ENCODE peak calls at places on chromosomes 13 and 19, in five cellular contexts. One of them, this sample, is unnamed.

GRCh38 chr19:1780272-1780957 is 27.1 kb downstream of the ONECUT3 start:
- DNase-seq in hepatocyte: no peak
- DNase-seq in bronchial epithelial cell: no peak
- DNase-seq in NB4: peak; percentile 29
- DNase-seq in kidney epithelial cell: no peak
- DNase-seq in this sample: no peak

GRCh38 chr13:70391678-70392077 is 283.4 kb upstream of the KLHL1 start:
- DNase-seq in NB4: no peak
- DNase-seq in bronchial epithelial cell: peak; percentile 8
- DNase-seq in hepatocyte: peak; percentile 51
- DNase-seq in kidney epithelial cell: no peak
- DNase-seq in this sample: no peak

GRCh38 chr19:48656840-48657474 is 11.0 kb upstream of the CA11 start:
- DNase-seq in kidney epithelial cell: peak; percentile 89
- DNase-seq in hepatocyte: peak; percentile 68
- DNase-seq in bronchial epithelial cell: peak; percentile 84
- DNase-seq in NB4: no peak
- DNase-seq in this sample: no peak

GRCh38 chr13:32212420-32212819 is 102.7 kb downstream of the ZAR1L start:
- DNase-seq in bronchial epithelial cell: no peak
- DNase-seq in NB4: no peak
- DNase-seq in hepatocyte: no peak
- DNase-seq in kidney epithelial cell: no peak
- DNase-seq in this sample: no peak

GRCh38 chr13:109818891-109819290 is 32.5 kb upstream of the IRS2 start:
- DNase-seq in bronchial epithelial cell: no peak
- DNase-seq in hepatocyte: no peak
- DNase-seq in NB4: no peak
- DNase-seq in kidney epithelial cell: no peak
- DNase-seq in this sample: no peak

GRCh38 chr13:105139380-105140285 is 1395.8 kb downstream of the EFNB2 start:
- DNase-seq in hepatocyte: no peak
- DNase-seq in NB4: peak; percentile 94
- DNase-seq in bronchial epithelial cell: peak; percentile 3
- DNase-seq in kidney epithelial cell: no peak
- DNase-seq in this sample: peak; percentile 73

GRCh38 chr19:48997972-48998371 is 4.3 kb downstream of the RUVBL2 start:
- DNase-seq in kidney epithelial cell: no peak
- DNase-seq in NB4: peak; percentile 73
- DNase-seq in hepatocyte: peak; percentile 74
- DNase-seq in bronchial epithelial cell: peak; percentile 40
- DNase-seq in this sample: no peak

GRCh38 chr13:49444517-49445395 is 682 bp downstream of the SETDB2 start:
- DNase-seq in hepatocyte: peak; percentile 70
- DNase-seq in kidney epithelial cell: no peak
- DNase-seq in bronchial epithelial cell: peak; percentile 69
- DNase-seq in NB4: peak; percentile 92
- DNase-seq in this sample: peak; percentile 46

GRCh38 chr13:107807306-107808073 is 407.8 kb downstream of the LIG4 start:
- DNase-seq in kidney epithelial cell: no peak
- DNase-seq in bronchial epithelial cell: no peak
- DNase-seq in NB4: no peak
- DNase-seq in hepatocyte: no peak
- DNase-seq in this sample: no peak

GRCh38 chr13:25802579-25802978 is 249.2 kb downstream of the SHISA2 start:
- DNase-seq in NB4: peak; percentile 88
- DNase-seq in kidney epithelial cell: no peak
- DNase-seq in bronchial epithelial cell: no peak
- DNase-seq in hepatocyte: no peak
- DNase-seq in this sample: no peak

GRCh38 chr13:74136089-74136658 is 2.0 kb upstream of the KLF12 start:
- DNase-seq in hepatocyte: peak; percentile 58
- DNase-seq in kidney epithelial cell: no peak
- DNase-seq in NB4: no peak
- DNase-seq in bronchial epithelial cell: peak; percentile 58
- DNase-seq in this sample: peak; percentile 76

GRCh38 chr13:33512880-33513554 is 227.5 kb upstream of the STARD13 start:
- DNase-seq in hepatocyte: no peak
- DNase-seq in NB4: no peak
- DNase-seq in kidney epithelial cell: no peak
- DNase-seq in bronchial epithelial cell: peak; percentile 24
- DNase-seq in this sample: no peak

GRCh38 chr19:9547870-9548269 is 9.4 kb upstream of the ZNF426 start:
- DNase-seq in hepatocyte: no peak
- DNase-seq in bronchial epithelial cell: no peak
- DNase-seq in NB4: no peak
- DNase-seq in kidney epithelial cell: no peak
- DNase-seq in this sample: no peak

GRCh38 chr13:76937416-76937815 is 10.9 kb upstream of the ACOD1 start:
- DNase-seq in NB4: no peak
- DNase-seq in kidney epithelial cell: peak; percentile 56
- DNase-seq in bronchial epithelial cell: peak; percentile 98
- DNase-seq in hepatocyte: peak; percentile 53
- DNase-seq in this sample: no peak

GRCh38 chr19:1446713-1447564 is 3.0 kb upstream of the APC2 start:
- DNase-seq in hepatocyte: peak; percentile 62
- DNase-seq in bronchial epithelial cell: no peak
- DNase-seq in NB4: peak; percentile 55
- DNase-seq in kidney epithelial cell: no peak
- DNase-seq in this sample: no peak

GRCh38 chr19:1417681-1418493 is 10.5 kb downstream of the DAZAP1 start:
- DNase-seq in NB4: no peak
- DNase-seq in kidney epithelial cell: no peak
- DNase-seq in hepatocyte: no peak
- DNase-seq in bronchial epithelial cell: no peak
- DNase-seq in this sample: no peak

GRCh38 chr19:6663236-6664187 is 6.4 kb downstream of the TNFSF14 start:
- DNase-seq in kidney epithelial cell: no peak
- DNase-seq in hepatocyte: no peak
- DNase-seq in NB4: no peak
- DNase-seq in bronchial epithelial cell: no peak
- DNase-seq in this sample: peak; percentile 74

GRCh38 chr19:37452500-37453245 is 14.6 kb downstream of the ZNF569 start:
- DNase-seq in kidney epithelial cell: no peak
- DNase-seq in NB4: no peak
- DNase-seq in bronchial epithelial cell: no peak
- DNase-seq in hepatocyte: no peak
- DNase-seq in this sample: no peak

GRCh38 chr13:89205856-89206255 is 1534.7 kb downstream of the SLITRK5 start:
- DNase-seq in kidney epithelial cell: no peak
- DNase-seq in bronchial epithelial cell: peak; percentile 38
- DNase-seq in hepatocyte: no peak
- DNase-seq in NB4: peak; percentile 4
- DNase-seq in this sample: no peak

GRCh38 chr13:34044041-34044440 is 226.1 kb downstream of the RFC3 start:
- DNase-seq in NB4: no peak
- DNase-seq in kidney epithelial cell: no peak
- DNase-seq in bronchial epithelial cell: peak; percentile 35
- DNase-seq in hepatocyte: no peak
- DNase-seq in this sample: no peak

GRCh38 chr13:109859898-109860297 is 73.5 kb upstream of the IRS2 start:
- DNase-seq in kidney epithelial cell: no peak
- DNase-seq in bronchial epithelial cell: no peak
- DNase-seq in hepatocyte: no peak
- DNase-seq in NB4: no peak
- DNase-seq in this sample: no peak

GRCh38 chr13:106151056-106151699 is 384.3 kb downstream of the EFNB2 start:
- DNase-seq in kidney epithelial cell: peak; percentile 97
- DNase-seq in bronchial epithelial cell: peak; percentile 99
- DNase-seq in NB4: no peak
- DNase-seq in hepatocyte: peak; percentile 43
- DNase-seq in this sample: no peak

GRCh38 chr13:80141114-80141849 is 199.6 kb downstream of the SPRY2 start:
- DNase-seq in bronchial epithelial cell: no peak
- DNase-seq in hepatocyte: peak; percentile 39
- DNase-seq in kidney epithelial cell: no peak
- DNase-seq in NB4: no peak
- DNase-seq in this sample: no peak

GRCh38 chr13:26759907-26760834 is at the start of gene GPR12:
- DNase-seq in NB4: peak; percentile 46
- DNase-seq in bronchial epithelial cell: no peak
- DNase-seq in hepatocyte: no peak
- DNase-seq in kidney epithelial cell: no peak
- DNase-seq in this sample: no peak

GRCh38 chr19:49780861-49781260 is 14.1 kb downstream of the AP2A1 start:
- DNase-seq in hepatocyte: no peak
- DNase-seq in NB4: no peak
- DNase-seq in kidney epithelial cell: no peak
- DNase-seq in bronchial epithelial cell: no peak
- DNase-seq in this sample: no peak

GRCh38 chr13:79646880-79647279 is 165.9 kb downstream of the NDFIP2 start:
- DNase-seq in NB4: no peak
- DNase-seq in hepatocyte: no peak
- DNase-seq in kidney epithelial cell: no peak
- DNase-seq in bronchial epithelial cell: peak; percentile 38
- DNase-seq in this sample: no peak

GRCh38 chr13:99658266-99658991 is 157.2 kb downstream of the TM9SF2 start:
- DNase-seq in kidney epithelial cell: no peak
- DNase-seq in NB4: peak; percentile 46
- DNase-seq in hepatocyte: peak; percentile 73
- DNase-seq in bronchial epithelial cell: peak; percentile 5
- DNase-seq in this sample: peak; percentile 74

GRCh38 chr19:55088021-55088451 is 12.4 kb downstream of the EPS8L1 start:
- DNase-seq in bronchial epithelial cell: no peak
- DNase-seq in kidney epithelial cell: no peak
- DNase-seq in hepatocyte: no peak
- DNase-seq in NB4: no peak
- DNase-seq in this sample: no peak
- H3K4me3 ChIP-seq in bronchial epithelial cell: no peak overlapping the region
- H3K4me3 ChIP-seq in kidney epithelial cell: no peak overlapping the region
- H3K4me3 ChIP-seq in hepatocyte: no peak overlapping the region
- H3K4me3 ChIP-seq in NB4: no peak overlapping the region
- H3K4me3 ChIP-seq in this sample: no peak overlapping the region

DNA sequence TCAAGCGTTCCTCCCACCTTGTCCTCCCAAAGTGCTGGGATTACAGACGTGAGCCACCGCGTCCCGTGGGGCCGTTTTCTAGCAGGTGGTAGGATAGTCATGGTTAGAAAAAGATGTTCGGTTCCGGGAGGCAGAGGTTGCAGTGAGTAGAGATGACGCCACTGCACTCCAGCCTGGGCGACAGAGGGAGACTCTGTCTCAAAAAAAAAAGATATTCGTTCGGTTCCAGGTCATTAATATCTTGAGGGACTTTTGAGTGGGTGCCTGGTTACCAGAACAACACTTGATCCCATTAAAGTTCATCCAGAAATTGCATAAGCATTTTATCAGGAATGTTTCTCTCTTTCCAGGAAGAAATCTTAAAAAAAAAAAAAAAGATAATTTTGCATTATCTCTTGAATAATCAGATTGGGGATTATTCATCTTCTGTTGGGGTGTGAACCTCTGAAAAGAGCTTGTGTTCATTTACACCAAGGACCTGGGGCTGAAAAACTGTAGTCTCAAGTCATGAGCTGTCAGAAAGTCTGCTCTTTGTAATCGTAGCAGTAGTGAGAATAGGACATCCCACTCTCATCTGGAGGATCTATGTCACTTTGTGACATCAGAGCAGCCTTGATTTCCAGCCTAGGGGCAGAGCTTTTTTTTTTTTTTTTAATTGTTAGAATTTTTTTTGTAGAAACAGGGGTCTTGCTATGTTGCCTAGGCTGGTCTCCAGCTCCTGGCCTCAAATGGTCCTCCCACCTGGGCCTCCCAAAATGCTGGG is 1.0 kb upstream of the ETHE1 start:
- DNase-seq in NB4: peak; percentile 24
- DNase-seq in kidney epithelial cell: no peak
- DNase-seq in hepatocyte: no peak
- DNase-seq in bronchial epithelial cell: no peak
- DNase-seq in this sample: no peak
- H3K4me3 ChIP-seq in NB4: no peak overlapping the region
- H3K4me3 ChIP-seq in kidney epithelial cell: no peak overlapping the region
- H3K4me3 ChIP-seq in hepatocyte: no peak overlapping the region
- H3K4me3 ChIP-seq in bronchial epithelial cell: no peak overlapping the region
- H3K4me3 ChIP-seq in this sample: no peak overlapping the region

GRCh38 chr19:42389899-42390298 is at the start of gene CNFN:
- DNase-seq in bronchial epithelial cell: no peak
- DNase-seq in kidney epithelial cell: no peak
- DNase-seq in hepatocyte: no peak
- DNase-seq in NB4: no peak
- DNase-seq in this sample: no peak

GRCh38 chr19:42392165-42392564 is 2.1 kb upstream of the CNFN start:
- DNase-seq in bronchial epithelial cell: no peak
- DNase-seq in NB4: no peak
- DNase-seq in hepatocyte: no peak
- DNase-seq in kidney epithelial cell: no peak
- DNase-seq in this sample: no peak

GRCh38 chr19:42388851-42389489 is 1.1 kb downstream of the CNFN start:
- DNase-seq in hepatocyte: no peak
- DNase-seq in bronchial epithelial cell: no peak
- DNase-seq in kidney epithelial cell: no peak
- DNase-seq in NB4: no peak
- DNase-seq in this sample: no peak

DNA sequence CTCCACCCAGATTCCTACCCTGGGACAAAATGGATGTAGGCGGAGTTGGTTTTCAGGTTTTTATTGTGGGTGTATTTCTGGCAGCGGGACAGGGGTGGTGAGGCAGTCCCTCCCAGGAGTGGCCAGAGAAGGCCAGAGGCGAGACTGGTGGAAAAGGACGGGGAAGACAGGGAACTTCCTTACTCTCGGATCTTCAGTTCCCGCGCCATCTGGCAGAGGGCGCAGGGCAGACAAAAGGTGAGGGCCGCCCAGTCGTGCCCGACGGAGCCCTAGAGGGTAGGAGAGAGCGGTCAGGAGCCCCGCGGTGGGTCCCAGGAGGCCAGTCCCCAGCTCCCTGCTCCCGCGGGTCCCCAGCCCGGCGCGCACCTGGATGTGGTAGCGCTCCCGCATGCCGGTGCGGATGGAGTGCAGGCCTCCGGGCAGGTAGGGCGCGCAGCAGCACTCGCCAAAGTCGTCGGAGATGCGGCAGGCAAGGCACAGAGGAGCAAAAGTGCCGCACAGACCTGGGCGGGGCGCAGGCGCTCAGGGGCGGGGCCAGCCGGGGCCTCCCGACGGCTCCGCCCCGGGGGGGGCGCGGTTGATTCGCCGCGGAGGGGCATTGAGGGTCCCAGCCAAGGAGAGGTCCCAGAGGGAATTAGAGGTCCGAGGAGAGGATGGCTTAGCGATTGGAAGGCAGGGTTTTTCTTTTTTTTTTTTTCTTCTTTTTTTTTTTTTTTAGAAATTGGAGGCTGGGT is 3.0 kb downstream of the CNFN start:
- DNase-seq in bronchial epithelial cell: peak; percentile 58
- DNase-seq in kidney epithelial cell: peak; percentile 29
- DNase-seq in hepatocyte: peak; percentile 82
- DNase-seq in NB4: peak; percentile 58
- DNase-seq in this sample: peak; percentile 64
- H3K4me3 ChIP-seq in bronchial epithelial cell: peak overlapping the region; percentile 27
- H3K4me3 ChIP-seq in kidney epithelial cell: peak overlapping the region; percentile 42
- H3K4me3 ChIP-seq in hepatocyte: peak overlapping the region; percentile 66
- H3K4me3 ChIP-seq in NB4: no peak overlapping the region
- H3K4me3 ChIP-seq in this sample: no peak overlapping the region

DNA sequence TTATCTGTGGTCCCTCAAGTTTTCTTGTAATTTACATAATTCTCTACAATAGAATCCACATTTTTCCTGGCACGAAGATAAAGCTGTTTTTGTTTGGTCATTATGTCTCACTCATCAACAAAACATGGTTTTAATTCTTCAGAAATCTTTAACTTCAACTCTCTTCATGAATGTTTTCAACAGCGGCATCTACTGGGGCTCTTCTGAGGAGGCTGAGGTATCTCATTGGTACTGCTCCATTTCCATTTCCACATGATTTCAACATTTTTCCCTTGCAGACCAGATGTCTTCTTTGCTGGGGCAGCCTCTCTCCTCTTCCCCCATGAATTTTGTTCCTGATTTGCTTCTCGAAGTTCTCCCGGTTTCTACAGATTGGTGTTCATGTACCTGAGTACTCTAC is 5.8 kb upstream of the KBTBD7 start:
- DNase-seq in hepatocyte: no peak
- DNase-seq in bronchial epithelial cell: no peak
- DNase-seq in NB4: no peak
- DNase-seq in kidney epithelial cell: no peak
- DNase-seq in this sample: no peak
- H3K4me3 ChIP-seq in hepatocyte: no peak overlapping the region
- H3K4me3 ChIP-seq in bronchial epithelial cell: no peak overlapping the region
- H3K4me3 ChIP-seq in NB4: no peak overlapping the region
- H3K4me3 ChIP-seq in kidney epithelial cell: no peak overlapping the region
- H3K4me3 ChIP-seq in this sample: no peak overlapping the region